ENCODE peak calls at places on chromosomes 6 and 20, in six cellular contexts. X, D, F, K, S and W are unnamed samples.

GRCh38 chr6:170006524-170007467 is 255.4 kb downstream of the ERMARD start:
- DNase-seq in D (no peak), S (no peak), K (no peak), X (no peak), F (no peak), W (no peak)

GRCh38 chr20:2688041-2688591 is 4.5 kb upstream of the EBF4 start:
- DNase-seq in F (peak; percentile 76), X (peak; percentile 61), D (peak; percentile 36), K (no peak), S (peak; percentile 16), W (peak; percentile 80)

GRCh38 chr20:10710995-10711775 is 37.4 kb upstream of the JAG1 start:
- DNase-seq in S (peak; percentile 87), D (no peak), X (no peak), K (no peak), F (no peak), W (no peak)

GRCh38 chr6:38095054-38095453 is 275.5 kb downstream of the ZFAND3 start:
- DNase-seq in X (no peak), K (peak; percentile 62), F (no peak), S (no peak), D (peak; percentile 60), W (no peak)

GRCh38 chr20:11231742-11232141 is 557.9 kb upstream of the JAG1 start:
- DNase-seq in X (no peak), S (no peak), K (no peak), D (no peak), F (no peak), W (no peak)

GRCh38 chr6:3850451-3851203 is 1.5 kb downstream of the FAM50B start:
- DNase-seq in S (no peak), X (peak; percentile 12), K (no peak), F (no peak), D (no peak), W (peak; percentile 19)

GRCh38 chr6:4614637-4615036 is 161.6 kb upstream of the CDYL start:
- DNase-seq in K (no peak), F (no peak), X (no peak), S (no peak), D (no peak), W (no peak)

GRCh38 chr20:752263-752662 is 16.0 kb downstream of the SLC52A3 start:
- DNase-seq in D (no peak), X (no peak), S (no peak), F (no peak), K (no peak), W (no peak)

GRCh38 chr20:62893700-62894099 is 32.1 kb upstream of the TCFL5 start:
- DNase-seq in K (no peak), S (no peak), X (no peak), D (no peak), F (peak; percentile 57), W (no peak)

GRCh38 chr6:20932284-20932683 is 398.0 kb downstream of the CDKAL1 start:
- DNase-seq in S (no peak), K (no peak), F (no peak), X (no peak), D (no peak), W (no peak)

GRCh38 chr6:5105146-5105545 is 20.0 kb downstream of the PPP1R3G start:
- DNase-seq in D (no peak), S (no peak), X (no peak), F (no peak), K (no peak), W (no peak)